ENCODE peak calls at places on chromosomes 5 and 9, in five cellular contexts. C is transverse colon, S is HCT116, Y is spleen, R is GM12892. E is an unnamed sample.

GRCh38 chr5:26833596-26833995 is 204.8 kb downstream of the CDH9 start:
- DNase-seq in C (no peak), Y (no peak), S (no peak), R (no peak), E (no peak)

GRCh38 chr9:93319992-93320490 is 131.4 kb upstream of the FAM120A start:
- DNase-seq in R (no peak), Y (no peak), S (no peak), C (no peak), E (no peak)

GRCh38 chr5:153714732-153715287 is 224.3 kb downstream of the GRIA1 start:
- DNase-seq in S (no peak), Y (no peak), R (no peak), C (no peak), E (no peak)

GRCh38 chr9:95025213-95026170 is 292.0 kb downstream of the FANCC start:
- DNase-seq in Y (no peak), R (no peak), S (no peak), C (peak; percentile 62), E (no peak)

GRCh38 chr5:112012112-112012511 is 255.1 kb upstream of the NREP start:
- DNase-seq in C (no peak), Y (no peak), R (no peak), S (no peak), E (no peak)

GRCh38 chr9:131080589-131080988 is 15.7 kb upstream of the AIF1L start:
- DNase-seq in R (no peak), S (no peak), C (no peak), Y (no peak), E (no peak)

GRCh38 chr5:1088031-1088430 is 23.8 kb downstream of the SLC12A7 start:
- DNase-seq in S (no peak), R (no peak), Y (no peak), C (no peak), E (no peak)

GRCh38 chr5:52842111-52842510 is 54.4 kb downstream of the ITGA1 start:
- DNase-seq in R (no peak), C (no peak), Y (no peak), S (no peak), E (no peak)

GRCh38 chr9:4315582-4316215 is 15.8 kb upstream of the GLIS3 start:
- DNase-seq in S (peak; percentile 71), Y (peak; percentile 84), C (peak; percentile 83), R (peak; percentile 27), E (peak; percentile 42)

GRCh38 chr5:40184-40583 is 51.8 kb upstream of the PLEKHG4B start:
- DNase-seq in S (no peak), C (no peak), R (no peak), Y (no peak), E (no peak)

GRCh38 chr5:135593141-135593540 is 14.3 kb upstream of the CXCL14 start:
- DNase-seq in C (no peak), S (no peak), R (no peak), Y (no peak), E (no peak)

DNA sequence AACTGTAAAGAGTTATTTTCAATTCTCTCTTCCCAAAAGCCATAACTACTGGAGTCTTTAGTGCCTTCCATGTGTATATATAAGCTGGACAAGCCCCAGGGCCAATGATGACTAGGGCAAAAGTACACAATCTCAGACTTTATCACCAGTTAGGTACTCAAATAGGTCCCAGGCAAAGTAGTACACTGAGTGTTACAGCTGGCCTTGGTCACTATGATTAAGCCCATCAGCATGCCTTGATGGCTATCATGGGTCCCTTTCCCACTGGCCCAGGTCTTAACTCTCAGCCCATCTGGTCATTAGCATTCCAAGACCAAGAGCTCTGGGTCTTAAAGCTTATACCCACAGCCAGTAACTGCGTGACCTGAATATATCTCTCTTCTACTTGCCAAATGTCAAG is 62.5 kb downstream of the NR6A1 start:
- DNase-seq in S (no peak), Y (no peak), R (no peak), C (peak; percentile 32), E (no peak)
- TF ChIP-seq POLR2AphosphoS5 in S (no peak), Y (no peak), R (no peak), C (no peak), E (no peak)

DNA sequence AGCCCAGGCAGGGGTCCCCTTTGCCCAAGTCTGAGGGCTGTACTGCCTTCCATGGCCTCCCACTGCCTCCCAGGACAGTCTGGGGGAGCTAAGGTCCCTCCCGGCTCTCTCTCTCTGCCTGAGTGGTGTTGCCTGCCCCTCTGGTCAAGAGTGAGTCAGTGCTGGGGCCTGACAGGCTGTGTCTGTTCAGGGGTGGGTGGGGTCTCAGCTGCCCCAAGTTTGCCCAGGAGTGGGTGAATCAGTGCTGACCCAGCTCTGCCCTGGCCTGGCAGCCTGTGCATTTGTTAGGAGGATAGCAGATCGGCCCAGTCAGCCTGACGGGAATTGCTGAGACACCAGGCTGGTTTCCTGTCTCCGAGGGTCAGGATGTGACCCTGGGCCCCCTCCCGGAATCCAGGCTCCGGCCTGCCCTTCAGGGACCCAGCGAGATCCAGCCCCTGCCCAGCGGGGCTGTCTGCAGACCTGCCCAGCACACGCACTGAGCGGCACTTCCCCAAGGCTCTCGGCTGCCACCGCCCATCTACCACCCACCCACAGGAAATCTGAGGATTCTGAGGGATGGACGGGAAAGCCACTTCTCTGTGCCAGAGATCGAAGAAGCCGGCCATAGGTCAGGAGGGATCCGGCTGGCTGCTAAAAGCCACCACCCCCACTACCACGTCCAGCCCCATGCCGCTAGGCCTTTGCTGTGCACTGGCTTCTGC is 15.9 kb downstream of the ENG start:
- DNase-seq in C (peak; percentile 46), S (no peak), Y (peak; percentile 87), R (no peak), E (no peak)
- TF ChIP-seq POLR2AphosphoS5 in C (peak; percentile 46), S (no peak), Y (peak; percentile 94), R (no peak), E (no peak)

GRCh38 chr9:71671289-71671688 is 97.0 kb downstream of the CEMIP2 start:
- DNase-seq in C (no peak), Y (no peak), R (no peak), S (no peak), E (no peak)
- TF ChIP-seq POLR2AphosphoS5 in C (no peak), Y (no peak), R (no peak), S (no peak), E (no peak)

GRCh38 chr9:115305543-115305942 is 187.6 kb upstream of the TNC start:
- DNase-seq in S (no peak), C (no peak), R (no peak), Y (no peak), E (no peak)
- TF ChIP-seq POLR2AphosphoS5 in S (no peak), C (no peak), R (no peak), Y (no peak), E (no peak)